ENCODE peak calls at places on chromosomes 13 and 19, in six cellular contexts. O is trophoblast cell, Z is neuronal stem cell, M is IMR-90, U is H1, T is H9. W is an unnamed sample.
A peak's percentile ranks its signal among the peaks of the same experiment; 100 is the strongest.

GRCh38 chr13:49731766-49732165 is 40.5 kb upstream of the EBPL start:
- DNase-seq in U (no peak), T (no peak), Z (no peak), M (peak; percentile 91), O (no peak), W (peak; percentile 82)

GRCh38 chr19:7333198-7334118 is 15.3 kb upstream of the ARHGEF18 start:
- DNase-seq in O (no peak), U (no peak), M (no peak), Z (no peak), T (no peak), W (no peak)

GRCh38 chr13:44397766-44398223 is 24.2 kb downstream of the SERP2 start:
- DNase-seq in U (no peak), Z (no peak), M (peak; percentile 20), T (no peak), O (no peak), W (peak; percentile 82)

GRCh38 chr13:66927562-66927961 is 302.6 kb downstream of the PCDH9 start:
- DNase-seq in M (no peak), O (no peak), U (no peak), Z (no peak), T (no peak), W (no peak)

GRCh38 chr13:94093652-94094310 is 385.7 kb downstream of the DCT start:
- DNase-seq in Z (no peak), M (peak; percentile 60), O (no peak), U (no peak), T (no peak), W (no peak)

GRCh38 chr19:6976197-6976596 is 45.0 kb downstream of the MBD3L2B start:
- DNase-seq in Z (no peak), M (no peak), T (no peak), O (no peak), U (no peak), W (no peak)

GRCh38 chr13:40777166-40777956 is 6.4 kb upstream of the MRPS31 start:
- DNase-seq in Z (peak; percentile 40), U (no peak), T (peak; percentile 51), M (peak; percentile 37), O (peak; percentile 75), W (peak; percentile 70)

GRCh38 chr19:29622191-29623070 is 16.3 kb downstream of the POP4 start:
- DNase-seq in T (peak; percentile 62), M (no peak), Z (no peak), O (peak; percentile 71), U (no peak), W (peak; percentile 51)

GRCh38 chr19:38975214-38975860 is at the start of gene FBXO17:
- DNase-seq in T (peak; percentile 67), Z (peak; percentile 50), O (peak; percentile 38), U (no peak), M (peak; percentile 63), W (peak; percentile 72)

GRCh38 chr19:47157455-47158321 is 27.1 kb downstream of the SAE1 start:
- DNase-seq in Z (peak; percentile 73), T (peak; percentile 85), U (peak; percentile 66), M (peak; percentile 72), O (peak; percentile 90), W (peak; percentile 47)

GRCh38 chr19:20102097-20102496 is 24.3 kb downstream of the ZNF90 start:
- DNase-seq in U (no peak), M (no peak), Z (no peak), T (no peak), O (no peak), W (no peak)

GRCh38 chr19:17234911-17235617 is 9.0 kb downstream of the OCEL1 start:
- DNase-seq in U (no peak), T (peak; percentile 81), Z (no peak), O (peak; percentile 64), M (peak; percentile 38), W (peak; percentile 67)
- H4K91ac ChIP-seq in U (peak overlapping the region; percentile 90), T (no peak overlapping the region), Z (no peak overlapping the region), O (peak overlapping the region; percentile 63), M (no peak overlapping the region), W (peak overlapping the region; percentile 92)

GRCh38 chr19:35639321-35639639 is 2.3 kb upstream of the ETV2 start:
- DNase-seq in U (no peak), Z (no peak), T (no peak), O (no peak), M (no peak), W (no peak)
- H4K91ac ChIP-seq in U (peak overlapping the region; percentile 95), Z (no peak overlapping the region), T (no peak overlapping the region), O (no peak overlapping the region), M (no peak overlapping the region), W (peak overlapping the region; percentile 43)

DNA sequence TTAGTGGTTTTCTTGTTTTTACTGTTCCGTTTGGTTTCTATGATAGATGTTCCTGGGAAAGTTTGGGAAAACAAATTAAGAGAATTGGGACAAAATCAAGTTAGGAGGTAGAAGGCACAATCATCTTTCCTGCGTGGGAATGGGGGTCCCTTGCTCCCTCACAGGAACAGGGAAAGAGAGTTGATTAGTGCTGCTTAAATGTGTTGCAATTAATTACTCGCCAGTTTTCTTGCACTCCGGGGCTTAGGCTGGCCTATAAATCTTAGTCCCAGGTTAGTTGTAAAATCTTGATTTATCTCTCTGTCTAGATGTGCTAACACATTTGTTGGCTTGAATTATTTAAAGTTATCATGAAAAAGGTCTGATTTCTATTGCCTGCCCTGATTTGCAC is 10.0 kb downstream of the B3GLCT start:
- DNase-seq in T (no peak), M (no peak), Z (no peak), U (no peak), O (no peak), W (no peak)
- H4K91ac ChIP-seq in T (no peak overlapping the region), M (no peak overlapping the region), Z (no peak overlapping the region), U (no peak overlapping the region), O (no peak overlapping the region), W (no peak overlapping the region)

GRCh38 chr13:102598061-102598460 is 1.3 kb downstream of the TPP2 start:
- DNase-seq in Z (no peak), T (no peak), M (peak; percentile 6), U (no peak), O (no peak), W (peak; percentile 15)

GRCh38 chr13:102596147-102597028 is at the start of gene TPP2:
- DNase-seq in T (peak; percentile 99), Z (peak; percentile 96), M (peak; percentile 98), O (peak; percentile 99), U (peak; percentile 92), W (peak; percentile 98)

GRCh38 chr13:102597029-102598015 is 536 bp downstream of the TPP2 start:
- DNase-seq in U (no peak), Z (peak; percentile 9), T (no peak), O (peak; percentile 24), M (peak; percentile 52), W (peak; percentile 59)

DNA sequence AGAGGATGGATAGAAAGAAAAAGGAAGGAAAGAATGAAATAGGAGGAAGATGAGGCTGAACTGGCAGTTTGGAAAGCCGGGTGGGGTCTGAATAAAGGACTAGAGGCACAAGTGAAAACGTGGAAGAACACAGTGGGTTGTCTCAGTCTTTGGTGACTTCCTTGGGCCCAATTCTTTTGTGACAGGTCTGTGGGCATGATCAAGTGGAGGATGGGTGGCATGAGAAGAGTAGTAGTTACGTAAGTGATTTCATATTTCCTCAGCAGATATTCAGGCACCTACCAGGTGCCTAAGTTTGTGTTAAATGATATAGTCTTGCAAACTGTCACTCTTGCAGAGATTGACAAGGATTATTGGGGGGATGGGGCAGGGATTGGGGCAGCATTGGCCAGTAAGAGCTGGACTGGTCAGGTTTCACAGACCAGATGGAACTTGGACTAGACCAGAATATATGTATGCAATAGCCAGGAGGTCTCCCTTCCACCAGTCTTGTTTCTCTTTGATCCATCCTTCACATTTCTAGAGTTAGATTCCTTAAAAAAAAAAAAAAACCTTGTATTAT is 2.7 kb downstream of the TPP2 start:
- DNase-seq in T (no peak), Z (no peak), U (no peak), O (no peak), M (no peak), W (no peak)
- H4K91ac ChIP-seq in T (no peak overlapping the region), Z (no peak overlapping the region), U (no peak overlapping the region), O (no peak overlapping the region), M (no peak overlapping the region), W (no peak overlapping the region)

GRCh38 chr13:75307370-75307984 is 174.5 kb downstream of the TBC1D4 start:
- DNase-seq in U (no peak), M (peak; percentile 17), T (no peak), O (peak; percentile 48), Z (no peak), W (no peak)

GRCh38 chr13:75305057-75305456 is 176.9 kb downstream of the TBC1D4 start:
- DNase-seq in M (no peak), O (no peak), T (no peak), U (no peak), Z (no peak), W (no peak)

GRCh38 chr13:75308222-75308621 is 173.7 kb downstream of the TBC1D4 start:
- DNase-seq in M (peak; percentile 21), O (no peak), Z (no peak), U (no peak), T (no peak), W (no peak)

GRCh38 chr13:75312884-75313520 is 169.0 kb downstream of the TBC1D4 start:
- DNase-seq in Z (no peak), O (no peak), U (no peak), T (no peak), M (no peak), W (no peak)

DNA sequence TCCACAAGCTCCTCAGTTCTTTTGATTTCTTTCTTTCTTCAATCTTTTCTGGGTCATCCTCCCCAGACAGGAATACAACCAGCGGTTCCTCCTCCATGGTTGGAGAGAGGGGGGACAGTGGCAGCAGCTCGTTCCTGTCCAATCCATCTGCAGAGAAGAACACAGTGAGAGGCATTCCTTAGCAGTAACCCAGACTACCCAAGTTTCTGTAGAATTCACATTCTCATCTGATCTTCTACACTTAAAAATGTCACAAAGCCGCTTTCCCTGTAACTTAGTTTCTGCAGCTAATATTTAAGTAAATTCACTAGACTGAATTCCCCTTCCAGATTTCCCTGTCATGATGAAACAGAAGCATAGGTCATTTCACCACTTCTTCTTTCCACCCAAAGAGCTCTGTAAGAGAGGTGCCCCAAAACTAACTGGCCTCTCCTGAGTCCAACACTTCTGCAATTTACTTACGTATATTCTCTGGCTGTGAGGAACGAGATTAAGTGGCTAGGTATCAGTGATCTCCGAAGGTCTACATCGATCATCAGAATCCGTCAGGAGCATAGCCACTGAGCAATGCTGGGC is 171.9 kb downstream of the TBC1D4 start:
- DNase-seq in O (no peak), Z (no peak), M (no peak), T (no peak), U (no peak), W (no peak)
- H4K91ac ChIP-seq in O (no peak overlapping the region), Z (no peak overlapping the region), M (no peak overlapping the region), T (no peak overlapping the region), U (no peak overlapping the region), W (no peak overlapping the region)

GRCh38 chr13:63910406-63910957 is 2494.8 kb upstream of the PCDH20 start:
- DNase-seq in T (peak; percentile 40), O (peak; percentile 3), M (peak; percentile 7), U (no peak), Z (peak; percentile 15), W (peak; percentile 34)

GRCh38 chr13:63909726-63910125 is 2494.1 kb upstream of the PCDH20 start:
- DNase-seq in O (no peak), T (no peak), Z (no peak), U (no peak), M (no peak), W (no peak)
- H4K91ac ChIP-seq in O (no peak overlapping the region), T (no peak overlapping the region), Z (no peak overlapping the region), U (no peak overlapping the region), M (no peak overlapping the region), W (no peak overlapping the region)

GRCh38 chr19:3673506-3674439 is 26.5 kb downstream of the PIP5K1C start:
- DNase-seq in Z (no peak), O (no peak), T (no peak), M (no peak), U (no peak), W (no peak)
- H4K91ac ChIP-seq in Z (peak overlapping the region; percentile 72), O (no peak overlapping the region), T (no peak overlapping the region), M (no peak overlapping the region), U (no peak overlapping the region), W (peak overlapping the region; percentile 41)

W was measured in mesenchymal stem cell.